ENCODE peak calls at places on chromosomes 6 and 20, in nine cellular contexts. Y is lower lobe of right lung, B is GM23338, T is body of pancreas, W is brain microvascular endothelial cell, F is IMR-90, Q is GM13976, R is GM12865, O is ovary. G is an unnamed sample.

GRCh38 chr20:49804364-49804763 is 8.3 kb upstream of the SLC9A8 start:
- DNase-seq in T (no peak), B (no peak), W (no peak), R (no peak), Q (no peak), Y (no peak), F (no peak), O (no peak), G (no peak)

GRCh38 chr20:44646023-44646640 is 5.4 kb downstream of the ADA start:
- DNase-seq in W (peak), F (peak), B (peak), T (no peak), Y (no peak), R (peak), O (no peak), Q (no peak), G (no peak)

GRCh38 chr6:161748535-161749386 is 474.9 kb upstream of the AGPAT4 start:
- DNase-seq in F (no peak), R (peak), Y (no peak), Q (peak), W (peak), T (peak), O (no peak), B (peak), G (peak)

GRCh38 chr6:129203190-129203900 is 320.4 kb downstream of the LAMA2 start:
- DNase-seq in B (no peak), R (no peak), W (no peak), F (no peak), Q (no peak), Y (no peak), T (no peak), O (no peak), G (no peak)

GRCh38 chr6:47062346-47062745 is 20.2 kb upstream of the ADGRF1 start:
- DNase-seq in Y (no peak), Q (no peak), F (no peak), O (no peak), W (no peak), T (no peak), B (no peak), R (no peak), G (no peak)

GRCh38 chr6:53151676-53152075 is 3.0 kb upstream of the GCM1 start:
- DNase-seq in F (no peak), T (no peak), R (peak), O (no peak), Y (no peak), W (no peak), B (peak), Q (no peak), G (no peak)

GRCh38 chr6:157019115-157019628 is 242.0 kb downstream of the ARID1B start:
- DNase-seq in Y (no peak), T (no peak), B (peak), O (no peak), W (no peak), Q (peak), R (peak), F (peak), G (no peak)

GRCh38 chr6:139515511-139515910 is 141.1 kb upstream of the CITED2 start:
- DNase-seq in F (peak), B (peak), W (peak), T (no peak), Y (no peak), Q (peak), O (no peak), R (peak), G (no peak)

GRCh38 chr6:7827142-7827541 is 83.4 kb downstream of the TXNDC5 start:
- DNase-seq in Y (no peak), B (no peak), R (no peak), T (no peak), Q (no peak), W (peak), F (peak), O (no peak), G (no peak)

GRCh38 chr20:39641423-39641822 is 679.3 kb downstream of the DHX35 start:
- DNase-seq in W (no peak), B (no peak), Q (no peak), F (no peak), O (no peak), Y (no peak), R (no peak), T (no peak), G (no peak)

GRCh38 chr6:54135665-54136370 is 24.6 kb downstream of the MLIP start:
- DNase-seq in B (no peak), F (peak), T (no peak), W (peak), Y (no peak), R (no peak), Q (no peak), O (no peak), G (no peak)

GRCh38 chr6:142902636-142903053 is 42.3 kb downstream of the HIVEP2 start:
- DNase-seq in F (peak), R (peak), W (peak), T (peak), O (peak), Q (no peak), Y (peak), B (no peak), G (no peak)

GRCh38 chr20:46212252-46212651 is 94.1 kb downstream of the CD40 start:
- DNase-seq in Y (no peak), R (no peak), Q (no peak), O (no peak), B (no peak), T (no peak), W (no peak), F (no peak), G (no peak)

GRCh38 chr6:39823187-39823815 is 31.1 kb downstream of the DAAM2 start:
- DNase-seq in R (no peak), T (no peak), O (no peak), F (no peak), Y (no peak), W (no peak), Q (no peak), B (no peak), G (no peak)

GRCh38 chr6:27599859-27600532 is 127.1 kb upstream of the ZNF184 start:
- DNase-seq in W (no peak), T (no peak), Y (no peak), R (peak), B (no peak), Q (peak), O (no peak), F (no peak), G (no peak)

GRCh38 chr20:50588034-50588736 is 78.0 kb downstream of the PTPN1 start:
- DNase-seq in O (peak), Q (peak), Y (peak), F (peak), B (peak), T (peak), R (peak), W (peak), G (peak)

GRCh38 chr6:71478834-71479541 is 190.4 kb downstream of the OGFRL1 start:
- DNase-seq in R (no peak), B (peak), T (no peak), W (peak), Q (no peak), F (peak), O (no peak), Y (no peak), G (no peak)

GRCh38 chr6:13177617-13178506 is 150.5 kb downstream of the TBC1D7 start:
- DNase-seq in Q (no peak), T (no peak), Y (no peak), F (no peak), R (no peak), O (no peak), B (no peak), W (no peak), G (no peak)

GRCh38 chr6:26195924-26196845 is 109.0 kb downstream of the HFE start:
- DNase-seq in W (no peak), Y (no peak), B (no peak), O (no peak), T (no peak), Q (no peak), R (peak), F (peak), G (no peak)

GRCh38 chr6:157584036-157584435 is 203.0 kb downstream of the ZDHHC14 start:
- DNase-seq in Q (no peak), R (no peak), Y (no peak), F (no peak), B (no peak), T (no peak), W (no peak), O (no peak), G (no peak)

GRCh38 chr6:112575309-112575834 is 228.2 kb downstream of the RFPL4B start:
- DNase-seq in R (no peak), Y (no peak), W (no peak), F (no peak), O (no peak), T (no peak), B (no peak), Q (no peak), G (no peak)

GRCh38 chr6:43242908-43243648 is at the start of gene TTBK1:
- DNase-seq in Y (no peak), W (no peak), R (no peak), F (no peak), B (peak), T (no peak), Q (no peak), O (no peak), G (no peak)

GRCh38 chr20:52031574-52032303 is 159.8 kb downstream of the ZFP64 start:
- DNase-seq in T (no peak), Q (no peak), O (peak), B (peak), W (peak), R (no peak), F (peak), Y (no peak), G (no peak)

GRCh38 chr20:57819291-57819690 is 109.5 kb upstream of the PMEPA1 start:
- DNase-seq in B (no peak), O (no peak), Y (no peak), R (no peak), F (no peak), T (no peak), W (no peak), Q (no peak), G (no peak)

GRCh38 chr20:36745927-36746659 is at the start of gene NDRG3:
- DNase-seq in O (peak), Q (peak), Y (peak), T (peak), F (peak), B (peak), W (peak), R (peak), G (peak)
- TF ChIP-seq CTCF in O (no peak), Q (no peak), Y (peak), T (no peak), F (no peak), B (no peak), W (no peak), R (peak), G (peak)

GRCh38 chr6:57220083-57220703 is 1.9 kb downstream of the RAB23 start:
- DNase-seq in R (no peak), W (no peak), B (no peak), Q (no peak), F (no peak), T (no peak), Y (no peak), O (no peak), G (no peak)

GRCh38 chr6:57222684-57223077 is 574 bp upstream of the RAB23 start:
- DNase-seq in R (no peak), W (no peak), F (no peak), Q (no peak), B (peak), T (no peak), Y (no peak), O (no peak), G (no peak)

GRCh38 chr6:57221191-57221935 is 744 bp downstream of the RAB23 start:
- DNase-seq in B (peak), O (peak), W (peak), R (peak), F (peak), Y (peak), T (peak), Q (peak), G (peak)

GRCh38 chr6:57224769-57225515 is 2.8 kb upstream of the RAB23 start:
- DNase-seq in Y (no peak), T (no peak), W (no peak), O (no peak), B (no peak), R (no peak), Q (no peak), F (peak), G (no peak)

GRCh38 chr6:57221936-57222683 is at the start of gene RAB23:
- DNase-seq in T (peak), B (peak), F (peak), W (peak), Q (peak), O (peak), R (peak), Y (peak), G (peak)
- TF ChIP-seq CTCF in T (no peak), B (no peak), F (no peak), W (no peak), Q (no peak), O (no peak), R (no peak), Y (no peak), G (no peak)

GRCh38 chr20:2446845-2447244 is 23.7 kb downstream of the SNRPB start:
- DNase-seq in Y (no peak), B (peak), W (no peak), O (no peak), Q (no peak), R (no peak), T (no peak), F (no peak), G (no peak)

GRCh38 chr20:2451939-2452732 is 18.5 kb downstream of the SNRPB start:
- DNase-seq in T (peak), B (peak), Q (peak), W (peak), Y (no peak), O (peak), R (peak), F (peak), G (peak)

GRCh38 chr20:2453792-2454191 is 16.8 kb downstream of the SNRPB start:
- DNase-seq in Y (no peak), T (no peak), F (no peak), B (no peak), O (no peak), W (no peak), R (no peak), Q (no peak), G (no peak)

GRCh38 chr20:2451422-2451821 is 19.2 kb downstream of the SNRPB start:
- DNase-seq in Y (no peak), F (no peak), T (no peak), B (no peak), Q (no peak), W (no peak), R (no peak), O (no peak), G (no peak)

DNA sequence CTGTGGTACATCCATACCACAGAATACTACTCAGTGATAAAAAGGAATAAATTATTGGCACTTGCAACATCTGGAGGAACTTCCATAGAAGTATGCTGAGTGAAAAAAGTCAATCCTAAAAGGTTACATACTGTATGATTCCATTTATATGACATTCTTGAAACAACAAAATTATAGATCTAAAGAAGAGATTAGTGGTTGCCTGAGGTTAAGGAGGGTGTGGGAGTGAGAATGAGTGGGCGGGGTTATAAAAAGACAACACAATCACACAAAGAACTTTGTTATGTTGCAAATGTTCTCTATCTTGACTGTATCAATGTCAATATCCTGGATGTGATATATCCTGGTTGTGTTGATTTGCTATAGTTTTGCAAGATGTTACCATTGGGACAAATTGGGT is 21.2 kb downstream of the SNRPB start:
- DNase-seq in F (no peak), O (no peak), R (no peak), B (no peak), W (no peak), T (no peak), Y (no peak), Q (no peak), G (no peak)
- TF ChIP-seq CTCF in F (no peak), O (no peak), R (no peak), B (no peak), W (no peak), T (no peak), Y (no peak), Q (no peak), G (no peak)

GRCh38 chr6:36847991-36848390 is 8.7 kb upstream of the CPNE5 start:
- DNase-seq in F (no peak), O (no peak), T (no peak), Q (no peak), W (no peak), Y (no peak), B (no peak), R (no peak), G (no peak)

GRCh38 chr6:36851632-36852031 is 12.4 kb upstream of the CPNE5 start:
- DNase-seq in F (no peak), R (no peak), O (no peak), T (no peak), Q (no peak), W (no peak), Y (no peak), B (no peak), G (no peak)

GRCh38 chr6:36848658-36849441 is 9.6 kb upstream of the CPNE5 start:
- DNase-seq in Q (no peak), T (peak), B (peak), W (no peak), O (no peak), F (no peak), Y (peak), R (no peak), G (peak)

GRCh38 chr6:36851149-36851614 is 11.9 kb upstream of the CPNE5 start:
- DNase-seq in Y (no peak), B (peak), T (peak), Q (peak), W (peak), R (peak), F (peak), O (no peak), G (peak)

GRCh38 chr6:36850001-36850400 is 10.8 kb upstream of the CPNE5 start:
- DNase-seq in B (no peak), T (no peak), Y (no peak), O (no peak), W (no peak), Q (no peak), F (no peak), R (no peak), G (no peak)
- TF ChIP-seq CTCF in B (no peak), T (no peak), Y (no peak), O (no peak), W (no peak), Q (no peak), F (no peak), R (no peak), G (no peak)

DNA sequence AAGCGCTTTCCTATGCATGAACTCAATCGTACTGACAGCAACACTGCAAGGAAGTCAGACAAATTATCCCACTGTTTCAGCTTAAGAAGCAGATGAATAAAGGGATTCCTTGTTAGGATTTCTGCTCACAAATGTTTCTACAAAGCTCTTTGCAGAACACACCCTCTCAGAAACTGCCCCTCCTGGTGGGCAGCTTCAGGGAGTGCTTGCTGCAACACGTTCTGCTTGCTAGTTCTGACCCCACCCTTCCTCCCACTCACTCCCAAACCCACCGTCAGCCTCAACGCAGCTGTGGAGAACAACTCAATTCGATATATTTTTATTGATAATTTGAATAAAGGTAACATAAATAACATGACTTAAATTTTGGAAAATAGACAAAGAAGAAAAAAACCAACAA is 250.8 kb upstream of the PRDM1 start:
- DNase-seq in Y (no peak), O (no peak), T (no peak), R (peak), B (peak), W (peak), Q (no peak), F (peak), G (peak)
- TF ChIP-seq CTCF in Y (peak), O (no peak), T (no peak), R (peak), B (peak), W (peak), Q (peak), F (peak), G (peak)

DNA sequence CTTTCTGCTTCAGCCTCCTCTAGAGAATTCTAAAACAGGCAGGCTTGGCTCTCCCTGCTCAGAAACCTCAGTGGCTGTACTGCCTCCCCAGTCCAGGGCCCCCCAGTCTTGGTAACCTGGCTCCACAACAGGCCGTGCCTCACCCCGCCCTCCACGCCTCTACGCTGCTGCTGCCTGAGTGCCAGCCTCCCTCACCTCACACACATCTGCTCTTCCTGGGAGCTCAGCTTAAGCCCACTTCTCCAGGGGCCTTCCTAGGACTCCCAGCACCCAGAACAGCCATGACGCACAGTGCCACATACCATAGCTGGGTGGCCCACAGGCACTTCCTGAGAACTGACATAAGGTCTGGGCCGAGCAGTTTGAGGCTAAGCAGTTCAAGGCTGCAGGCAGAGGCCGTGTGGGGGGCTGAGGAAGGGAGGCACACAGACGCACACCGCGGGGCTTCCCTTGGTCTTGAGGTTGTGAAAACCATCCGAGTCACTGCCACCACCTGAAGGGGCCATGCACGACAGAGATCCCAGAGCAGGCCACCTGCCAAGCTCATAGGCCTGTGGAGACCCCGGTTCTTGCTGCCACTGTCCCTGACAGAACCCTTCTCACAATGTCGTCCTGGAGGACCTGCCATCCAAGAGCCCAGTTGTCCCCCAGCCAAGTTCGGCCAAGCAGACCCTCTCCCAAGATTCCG is 42.6 kb downstream of the DSTN start:
- DNase-seq in W (peak), Y (peak), O (peak), F (peak), B (peak), R (no peak), Q (peak), T (peak), G (no peak)
- TF ChIP-seq CTCF in W (no peak), Y (no peak), O (no peak), F (no peak), B (no peak), R (no peak), Q (no peak), T (no peak), G (no peak)

GRCh38 chr20:10357974-10358373 is 76.0 kb downstream of the MKKS start:
- DNase-seq in F (peak), W (no peak), T (no peak), O (no peak), B (no peak), R (no peak), Q (no peak), Y (no peak), G (no peak)
- TF ChIP-seq CTCF in F (peak), W (peak), T (peak), O (no peak), B (peak), R (peak), Q (no peak), Y (peak), G (peak)

GRCh38 chr6:150202404-150202803 is 59.6 kb downstream of the PPP1R14C start:
- DNase-seq in T (no peak), Y (no peak), O (no peak), B (no peak), W (no peak), R (no peak), F (no peak), Q (no peak), G (no peak)

GRCh38 chr6:150201791-150202329 is 59.0 kb downstream of the PPP1R14C start:
- DNase-seq in Q (no peak), Y (no peak), O (no peak), T (no peak), B (no peak), W (no peak), R (no peak), F (no peak), G (no peak)

GRCh38 chr6:150202934-150203333 is 60.1 kb downstream of the PPP1R14C start:
- DNase-seq in W (no peak), Q (no peak), F (no peak), B (no peak), T (no peak), O (no peak), Y (no peak), R (no peak), G (no peak)

GRCh38 chr6:150200428-150201105 is 57.7 kb downstream of the PPP1R14C start:
- DNase-seq in B (no peak), R (no peak), F (no peak), Q (no peak), W (no peak), T (no peak), Y (no peak), O (no peak), G (no peak)

DNA sequence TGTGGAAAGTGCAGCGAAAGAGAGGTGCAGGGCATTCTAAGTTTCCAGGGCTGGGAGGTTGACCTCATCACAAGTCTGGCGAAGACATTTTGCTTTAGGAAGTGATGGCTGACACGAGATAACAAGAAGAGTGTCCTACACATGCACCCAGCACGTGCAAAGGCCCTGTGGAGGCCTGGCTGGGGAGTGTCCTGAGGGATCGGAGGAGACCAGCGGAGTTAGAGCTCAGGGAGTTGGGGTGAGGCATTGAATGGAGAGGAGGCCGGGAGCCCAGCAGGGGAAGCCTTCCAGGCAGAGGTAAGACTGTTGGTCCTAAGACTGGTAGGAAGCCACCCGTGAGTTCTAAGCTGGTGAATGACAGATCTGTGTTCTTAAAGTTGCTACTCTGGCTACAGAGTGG is 58.4 kb downstream of the PPP1R14C start:
- DNase-seq in O (no peak), T (no peak), B (no peak), F (no peak), Y (no peak), Q (no peak), W (no peak), R (no peak), G (no peak)
- TF ChIP-seq CTCF in O (no peak), T (no peak), B (no peak), F (no peak), Y (no peak), Q (no peak), W (no peak), R (no peak), G (no peak)

GRCh38 chr20:36632487-36633284 is 13.3 kb downstream of the SLA2 start:
- DNase-seq in R (no peak), O (no peak), T (no peak), Y (no peak), B (peak), Q (no peak), F (no peak), W (no peak), G (peak)
- TF ChIP-seq CTCF in R (no peak), O (no peak), T (no peak), Y (no peak), B (peak), Q (no peak), F (no peak), W (peak), G (peak)